ENCODE peak calls at places on chromosomes 4 and X, in nine cellular contexts. L, A, N, V, W, B, P, K and O are unnamed samples.

GRCh38 chr4:176646311-176646710 is 146.4 kb downstream of the VEGFC start:
- DNase-seq in L (no peak), A (no peak), N (no peak), V (no peak), W (no peak), B (no peak), P (no peak), K (no peak), O (no peak)

GRCh38 chr4:6749340-6750171 is 33.0 kb upstream of the KIAA0232 start:
- DNase-seq in L (no peak), A (peak), N (no peak), V (peak), W (peak), B (no peak), P (peak), K (peak), O (no peak)

GRCh38 chrX:7689791-7690412 is 153.1 kb upstream of the VCX start:
- DNase-seq in L (peak), A (no peak), N (no peak), V (no peak), W (no peak), B (no peak), P (no peak), K (no peak), O (peak)

GRCh38 chrX:10177004-10177396 is 20.2 kb downstream of the CLCN4 start:
- DNase-seq in L (no peak), A (no peak), N (no peak), V (no peak), W (no peak), B (no peak), P (no peak), K (no peak), O (no peak)

GRCh38 chrX:52353838-52354237 is 15.0 kb upstream of the XAGE2 start:
- DNase-seq in L (no peak), A (no peak), N (no peak), V (no peak), W (no peak), B (no peak), P (no peak), K (no peak), O (no peak)

GRCh38 chr4:152485726-152486276 is 50.1 kb downstream of the FBXW7 start:
- DNase-seq in L (no peak), A (no peak), N (peak), V (peak), W (no peak), B (peak), P (peak), K (no peak), O (no peak)

GRCh38 chr4:39324446-39324845 is 41.7 kb downstream of the RFC1 start:
- DNase-seq in L (no peak), A (no peak), N (no peak), V (no peak), W (no peak), B (no peak), P (no peak), K (no peak), O (no peak)

GRCh38 chrX:154779261-154779660 is 16.6 kb downstream of the DKC1 start:
- DNase-seq in L (no peak), A (no peak), N (no peak), V (peak), W (no peak), B (no peak), P (no peak), K (no peak), O (no peak)

GRCh38 chr4:173420324-173420752 is 21.4 kb upstream of the SCRG1 start:
- DNase-seq in L (peak), A (peak), N (peak), V (peak), W (no peak), B (peak), P (no peak), K (no peak), O (peak)